ENCODE peak calls at places on chromosomes 3 and 15, in five cellular contexts. J, Y, O, N and F are unnamed samples.

GRCh38 chr15:74445816-74446763 is 12.3 kb upstream of the SEMA7A start:
- DNase-seq in Y (no peak), J (no peak), O (no peak), N (no peak), F (no peak)

GRCh38 chr3:132242095-132242494 is 75.1 kb upstream of the ACP3 start:
- DNase-seq in N (no peak), J (no peak), Y (no peak), O (no peak), F (no peak)

GRCh38 chr15:74906193-74906449 is 530 bp downstream of the FAM219B start:
- DNase-seq in N (no peak), J (peak; percentile 54), O (no peak), Y (no peak), F (peak; percentile 57)

GRCh38 chr3:13916375-13916774 is 36.5 kb upstream of the WNT7A start:
- DNase-seq in O (no peak), J (no peak), Y (no peak), N (no peak), F (no peak)

GRCh38 chr3:123287051-123287961 is 85.6 kb downstream of the SEC22A start:
- DNase-seq in O (no peak), Y (no peak), J (no peak), N (no peak), F (no peak)

GRCh38 chr3:23308986-23309625 is 106.0 kb downstream of the UBE2E2 start:
- DNase-seq in N (no peak), O (no peak), J (no peak), Y (no peak), F (no peak)

GRCh38 chr15:62777657-62778056 is 264.9 kb upstream of the TPM1 start:
- DNase-seq in O (no peak), N (no peak), Y (no peak), J (no peak), F (no peak)

GRCh38 chr3:127286571-127287140 is 1.2 kb downstream of the PRR20G start:
- DNase-seq in J (no peak), N (no peak), Y (no peak), O (no peak), F (no peak)

GRCh38 chr3:125186261-125186770 is 26.2 kb downstream of the SLC12A8 start:
- DNase-seq in J (no peak), O (no peak), N (no peak), Y (no peak), F (no peak)

GRCh38 chr3:133464573-133464972 is 64.7 kb downstream of the BFSP2 start:
- DNase-seq in J (peak; percentile 52), Y (no peak), N (no peak), O (no peak), F (no peak)

GRCh38 chr3:94028093-94028837 is at the start of gene STX19:
- DNase-seq in J (no peak), Y (peak; percentile 2), O (no peak), N (no peak), F (peak; percentile 21)

GRCh38 chr15:90463381-90463780 is 66.3 kb upstream of the CRTC3 start:
- DNase-seq in O (no peak), J (peak; percentile 93), N (no peak), Y (no peak), F (no peak)

GRCh38 chr3:111227216-111227615 is 155.6 kb downstream of the NECTIN3 start:
- DNase-seq in J (no peak), O (no peak), Y (no peak), N (no peak), F (no peak)

GRCh38 chr3:143536817-143537535 is 311.3 kb downstream of the SLC9A9 start:
- DNase-seq in O (no peak), Y (no peak), J (no peak), N (no peak), F (no peak)

GRCh38 chr3:144084929-144085328 is 113.3 kb downstream of the DIPK2A start:
- DNase-seq in N (no peak), O (no peak), J (no peak), Y (no peak), F (no peak)

GRCh38 chr3:10602769-10603768 is 97.7 kb upstream of the ATP2B2 start:
- DNase-seq in J (no peak), Y (no peak), N (peak; percentile 37), O (no peak), F (no peak)

GRCh38 chr3:58955308-58955707 is 94.5 kb downstream of the CFAP20DC start:
- DNase-seq in N (no peak), O (no peak), Y (no peak), J (no peak), F (peak; percentile 24)

DNA sequence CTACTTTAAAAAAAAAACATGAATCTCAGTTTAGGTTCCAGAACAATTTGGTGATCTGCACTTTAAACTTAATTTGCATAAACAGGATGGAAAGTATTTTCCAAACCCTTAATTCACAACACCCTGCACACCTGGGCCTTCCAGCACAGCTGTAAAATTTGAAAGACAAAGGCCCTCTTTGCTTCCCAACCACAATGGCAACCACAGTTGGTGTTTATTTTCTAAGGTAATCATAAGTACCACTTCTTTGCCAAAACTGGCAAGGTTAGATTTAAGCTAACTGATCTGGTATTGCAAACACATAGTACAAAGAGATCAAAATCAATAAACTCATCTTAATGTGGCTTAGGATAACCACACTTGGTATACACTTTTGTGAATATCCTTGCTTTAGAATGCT is 4.1 kb downstream of the LRIG1 start:
- DNase-seq in J (no peak), O (no peak), N (no peak), Y (no peak), F (peak; percentile 75)
- H3K4me2 ChIP-seq in J (no peak overlapping the region), O (no peak overlapping the region), N (peak overlapping the region; percentile 19), Y (no peak overlapping the region), F (peak overlapping the region; percentile 89)

GRCh38 chr3:194307849-194308248 is 43.3 kb downstream of the CPN2 start:
- DNase-seq in J (no peak), N (no peak), Y (no peak), O (no peak), F (no peak)

GRCh38 chr3:194306771-194307640 is 44.1 kb downstream of the CPN2 start:
- DNase-seq in J (no peak), N (peak; percentile 81), O (no peak), Y (no peak), F (no peak)

GRCh38 chr3:194305356-194306108 is 45.6 kb downstream of the CPN2 start:
- DNase-seq in N (no peak), Y (no peak), O (no peak), J (no peak), F (peak; percentile 28)

GRCh38 chr3:194304186-194304917 is 46.8 kb downstream of the CPN2 start:
- DNase-seq in N (no peak), Y (no peak), J (no peak), O (no peak), F (no peak)

GRCh38 chr3:194306109-194306686 is 44.9 kb downstream of the CPN2 start:
- DNase-seq in N (peak; percentile 61), J (peak; percentile 89), O (no peak), Y (no peak), F (no peak)
- TF ChIP-seq POLR2AphosphoS5 in N (no peak), J (peak; percentile 35), O (no peak), Y (no peak), F (no peak)

DNA sequence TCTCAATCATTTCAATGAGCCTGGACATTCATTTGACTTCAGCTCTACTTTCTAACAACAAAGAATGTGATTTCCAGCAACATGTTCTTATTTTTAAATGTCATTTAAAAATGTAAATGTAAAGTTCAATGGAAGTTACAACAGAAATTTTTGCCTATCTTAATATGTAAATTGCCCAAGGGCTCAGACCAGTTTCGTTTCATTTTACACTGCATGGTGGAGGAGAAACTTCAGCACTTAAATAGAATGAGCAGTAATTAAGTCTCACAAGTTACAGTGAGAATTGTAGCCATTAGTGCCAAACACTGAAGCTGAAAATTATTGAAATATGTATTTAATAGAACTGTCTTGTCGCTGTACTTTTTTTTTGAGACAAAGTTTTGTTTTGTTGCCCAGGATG is 8.2 kb upstream of the CCDC54 start:
- DNase-seq in Y (no peak), N (no peak), O (no peak), J (no peak), F (no peak)
- H3K4me2 ChIP-seq in Y (no peak overlapping the region), N (no peak overlapping the region), O (no peak overlapping the region), J (no peak overlapping the region), F (no peak overlapping the region)

GRCh38 chr15:42107483-42107882 is 13.1 kb upstream of the PLA2G4D start:
- DNase-seq in O (no peak), J (no peak), Y (no peak), N (no peak), F (no peak)
- TF ChIP-seq POLR2AphosphoS5 in O (no peak), J (no peak), Y (no peak), N (no peak), F (no peak)